ENCODE peak calls at places on chromosomes 6 and 20, in six cellular contexts. P, N, S, T, Q and I are unnamed samples.

GRCh38 chr6:90284236-90284744 is 12.4 kb downstream of the BACH2 start:
- DNase-seq in S (no peak), T (peak), P (peak), Q (peak), N (peak), I (peak)

GRCh38 chr20:64107736-64108457 is 532 bp upstream of the NPBWR2 start:
- DNase-seq in P (no peak), T (no peak), N (no peak), S (peak), Q (no peak), I (no peak)

GRCh38 chr6:33126101-33126714 is 50.4 kb downstream of the HLA-DPB1 start:
- DNase-seq in S (peak), N (no peak), P (peak), Q (no peak), T (peak), I (no peak)

GRCh38 chr6:23445157-23445710 is 680.8 kb upstream of the NRSN1 start:
- DNase-seq in S (no peak), T (no peak), Q (peak), P (no peak), N (no peak), I (no peak)

GRCh38 chr20:5297280-5298004 is 19.3 kb downstream of the PROKR2 start:
- DNase-seq in T (no peak), S (no peak), N (no peak), P (no peak), Q (peak), I (no peak)

GRCh38 chr6:76771076-76771634 is 692.1 kb downstream of the HTR1B start:
- DNase-seq in P (no peak), N (no peak), Q (no peak), T (no peak), S (no peak), I (no peak)

GRCh38 chr20:25372584-25373336 is 17.9 kb downstream of the ABHD12 start:
- DNase-seq in N (peak), T (no peak), P (no peak), S (no peak), Q (peak), I (peak)

GRCh38 chr6:142374965-142375733 is 73.3 kb downstream of the ADGRG6 start:
- DNase-seq in N (peak), Q (peak), T (no peak), P (no peak), S (no peak), I (no peak)

GRCh38 chr20:38338849-38339520 is 7.3 kb upstream of the LBP start:
- DNase-seq in P (no peak), S (no peak), T (no peak), Q (no peak), N (no peak), I (no peak)